ENCODE peak calls at places on chromosomes 12 and 14, in four cellular contexts. P is fibroblast of villous mesenchyme, B is hepatocyte, M is GM23338. G is an unnamed sample.

GRCh38 chr14:80215756-80216581 is 4.7 kb upstream of the DIO2 start:
- DNase-seq in P (no peak), B (peak), M (peak), G (peak)

GRCh38 chr14:68941820-68942219 is 37.3 kb downstream of the ACTN1 start:
- DNase-seq in P (peak), B (peak), M (peak), G (peak)

GRCh38 chr14:95015046-95015445 is 142.3 kb downstream of the DICER1 start:
- DNase-seq in P (no peak), B (no peak), M (no peak), G (no peak)

GRCh38 chr14:59455411-59455810 is 9.8 kb downstream of the GPR135 start:
- DNase-seq in P (no peak), B (no peak), M (no peak), G (peak)

GRCh38 chr12:53676715-53677611 is 1.1 kb upstream of the ATP5MC2 start:
- DNase-seq in P (peak), B (peak), M (peak), G (peak)

GRCh38 chr14:79659995-79660975 is 551.0 kb downstream of the DIO2 start:
- DNase-seq in P (peak), B (no peak), M (no peak), G (no peak)

GRCh38 chr12:51839310-51839943 is 9.1 kb downstream of the FIGNL2 start:
- DNase-seq in P (no peak), B (no peak), M (peak), G (no peak)

GRCh38 chr12:130351331-130351730 is 13.6 kb downstream of the PIWIL1 start:
- DNase-seq in P (no peak), B (peak), M (no peak), G (no peak)

GRCh38 chr12:16352481-16352880 is 5.0 kb downstream of the MGST1 start:
- DNase-seq in P (peak), B (no peak), M (no peak), G (peak)

GRCh38 chr14:87944987-87945604 is 47.9 kb downstream of the GALC start:
- DNase-seq in P (peak), B (peak), M (peak), G (peak)

GRCh38 chr12:5035618-5036017 is 8.1 kb upstream of the KCNA5 start:
- DNase-seq in P (no peak), B (no peak), M (no peak), G (no peak)

GRCh38 chr14:84003316-84003715 is 1526.6 kb upstream of the FLRT2 start:
- DNase-seq in P (no peak), B (no peak), M (no peak), G (no peak)

GRCh38 chr14:69703047-69704046 is 63.6 kb upstream of the SRSF5 start:
- DNase-seq in P (no peak), B (no peak), M (no peak), G (no peak)

GRCh38 chr12:102769323-102769916 is 147.6 kb downstream of the PAH start:
- DNase-seq in P (peak), B (peak), M (peak), G (peak)

GRCh38 chr12:13200841-13201240 is 4.3 kb downstream of the EMP1 start:
- DNase-seq in P (no peak), B (no peak), M (no peak), G (no peak)

GRCh38 chr14:74251546-74252030 is 12.3 kb downstream of the VSX2 start:
- DNase-seq in P (peak), B (peak), M (peak), G (peak)

GRCh38 chr12:46065412-46066166 is 75.2 kb upstream of the SCAF11 start:
- DNase-seq in P (no peak), B (no peak), M (no peak), G (no peak)

GRCh38 chr12:16229676-16230075 is 47.8 kb downstream of the SLC15A5 start:
- DNase-seq in P (no peak), B (no peak), M (no peak), G (no peak)

GRCh38 chr14:54366726-54367707 is 29.8 kb upstream of the CDKN3 start:
- DNase-seq in P (peak), B (peak), M (peak), G (peak)

GRCh38 chr14:78902010-78902623 is 731.9 kb downstream of the NRXN3 start:
- DNase-seq in P (peak), B (peak), M (peak), G (peak)

GRCh38 chr12:117774986-117775775 is 193.6 kb downstream of the KSR2 start:
- DNase-seq in P (peak), B (no peak), M (no peak), G (peak)

GRCh38 chr12:74903522-74903921 is 306.1 kb downstream of the KCNC2 start:
- DNase-seq in P (no peak), B (no peak), M (peak), G (no peak)

GRCh38 chr12:46483572-46484395 is 111.2 kb upstream of the SLC38A2 start:
- DNase-seq in P (peak), B (peak), M (no peak), G (peak)

GRCh38 chr12:2535583-2536187 is 259.1 kb upstream of the FKBP4 start:
- DNase-seq in P (peak), B (no peak), M (no peak), G (peak)

GRCh38 chr12:125436686-125437085 is 371.5 kb downstream of the AACS start:
- DNase-seq in P (no peak), B (no peak), M (no peak), G (no peak)

GRCh38 chr14:95486875-95487668 is 29.4 kb downstream of the SYNE3 start:
- DNase-seq in P (no peak), B (no peak), M (no peak), G (no peak)

GRCh38 chr14:73753043-73753886 is 39.1 kb upstream of the PNMA1 start:
- DNase-seq in P (peak), B (peak), M (no peak), G (peak)

GRCh38 chr12:96196781-96197180 is 2.6 kb downstream of the ELK3 start:
- DNase-seq in P (peak), B (no peak), M (no peak), G (peak)

GRCh38 chr12:81297606-81298005 is 219.7 kb downstream of the ACSS3 start:
- DNase-seq in P (no peak), B (no peak), M (no peak), G (no peak)

GRCh38 chr14:71654810-71655209 is 277.4 kb upstream of the RGS6 start:
- DNase-seq in P (no peak), B (no peak), M (no peak), G (no peak)

GRCh38 chr12:2292560-2292959 is 239.8 kb downstream of the CACNA1C start:
- DNase-seq in P (no peak), B (peak), M (no peak), G (no peak)

GRCh38 chr12:87967871-87968270 is 61.3 kb downstream of the C12orf50 start:
- DNase-seq in P (no peak), B (peak), M (no peak), G (no peak)

GRCh38 chr12:49842519-49843352 is at the start of gene BCDIN3D:
- DNase-seq in P (peak), B (peak), M (peak), G (peak)

GRCh38 chr12:112907415-112908157 is 824 bp downstream of the OAS1 start:
- DNase-seq in P (no peak), B (no peak), M (no peak), G (no peak)

GRCh38 chr12:109445224-109445623 is 31.9 kb downstream of the KCTD10 start:
- DNase-seq in P (peak), B (no peak), M (no peak), G (peak)

GRCh38 chr12:8553088-8553627 is 12.5 kb upstream of the CLEC4E start:
- DNase-seq in P (no peak), B (no peak), M (peak), G (no peak)

GRCh38 chr12:131923260-131923659 is 5.8 kb upstream of the PUS1 start:
- DNase-seq in P (no peak), B (no peak), M (no peak), G (no peak)
- H3K4me3 ChIP-seq in P (no peak), B (no peak), M (no peak), G (no peak)

DNA sequence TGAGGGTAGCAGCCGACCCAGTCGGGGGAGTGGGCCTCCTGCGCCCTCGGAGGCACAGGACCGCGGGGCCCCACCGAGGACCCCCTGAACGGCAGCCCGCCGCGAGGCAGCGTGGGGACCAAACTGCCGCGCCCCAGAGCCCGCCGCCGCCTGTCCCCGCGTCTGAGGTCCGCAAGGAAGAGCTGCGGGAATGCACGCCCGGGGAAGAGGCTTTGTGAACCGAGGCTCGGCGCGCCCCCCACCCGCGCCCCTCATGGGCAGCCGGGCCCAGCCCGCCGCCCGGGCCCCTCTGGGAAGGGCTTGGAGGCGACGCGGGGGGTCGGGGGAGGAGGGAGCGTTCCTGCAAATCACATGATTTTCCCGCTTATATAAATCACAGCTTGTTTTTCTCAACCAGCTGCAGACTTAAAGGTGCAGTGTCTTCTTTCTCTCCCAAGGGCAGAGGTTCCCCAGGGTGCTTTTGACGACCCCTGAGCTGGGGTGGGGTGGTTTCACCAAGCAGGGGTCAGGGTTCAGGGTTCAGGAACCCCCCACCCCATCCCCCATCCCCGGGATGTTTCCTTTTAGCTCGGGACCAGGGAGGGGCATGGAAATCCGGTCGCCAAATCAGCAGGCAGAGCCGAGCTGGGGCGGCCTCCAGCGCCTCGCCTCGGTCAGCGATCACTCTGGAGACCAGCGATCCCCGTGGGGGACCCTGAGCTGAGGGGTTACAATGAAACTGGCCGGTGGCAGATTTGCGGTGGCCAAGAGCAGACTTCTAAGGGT is 44.7 kb upstream of the ATP23 start:
- DNase-seq in P (peak), B (peak), M (peak), G (peak)
- TF ChIP-seq CTCF in P (peak), B (peak), M (peak), G (peak)

GRCh38 chr14:61034416-61035100 is 53.5 kb downstream of the SLC38A6 start:
- DNase-seq in P (no peak), B (no peak), M (no peak), G (no peak)
- H3K4me3 ChIP-seq in P (no peak), B (no peak), M (no peak), G (no peak)

GRCh38 chr14:67166450-67166853 is 22.8 kb upstream of the GARIN2 start:
- DNase-seq in P (peak), B (peak), M (peak), G (peak)
- TF ChIP-seq CTCF in P (peak), B (peak), M (peak), G (peak)

GRCh38 chr12:99985631-99986030 is 895 bp upstream of the ANKS1B start:
- DNase-seq in P (no peak), B (no peak), M (no peak), G (no peak)
- H3K4me3 ChIP-seq in P (peak), B (peak), M (peak), G (no peak)

GRCh38 chr12:67999244-67999643 is 10.0 kb downstream of the IFNG-AS1 start:
- DNase-seq in P (no peak), B (no peak), M (no peak), G (no peak)

GRCh38 chr12:68003777-68004176 is 14.5 kb downstream of the IFNG-AS1 start:
- DNase-seq in P (no peak), B (no peak), M (no peak), G (no peak)

GRCh38 chr12:68007023-68007422 is 17.8 kb downstream of the IFNG-AS1 start:
- DNase-seq in P (no peak), B (no peak), M (no peak), G (no peak)

GRCh38 chr12:67998379-67998778 is 9.1 kb downstream of the IFNG-AS1 start:
- DNase-seq in P (no peak), B (no peak), M (no peak), G (no peak)

DNA sequence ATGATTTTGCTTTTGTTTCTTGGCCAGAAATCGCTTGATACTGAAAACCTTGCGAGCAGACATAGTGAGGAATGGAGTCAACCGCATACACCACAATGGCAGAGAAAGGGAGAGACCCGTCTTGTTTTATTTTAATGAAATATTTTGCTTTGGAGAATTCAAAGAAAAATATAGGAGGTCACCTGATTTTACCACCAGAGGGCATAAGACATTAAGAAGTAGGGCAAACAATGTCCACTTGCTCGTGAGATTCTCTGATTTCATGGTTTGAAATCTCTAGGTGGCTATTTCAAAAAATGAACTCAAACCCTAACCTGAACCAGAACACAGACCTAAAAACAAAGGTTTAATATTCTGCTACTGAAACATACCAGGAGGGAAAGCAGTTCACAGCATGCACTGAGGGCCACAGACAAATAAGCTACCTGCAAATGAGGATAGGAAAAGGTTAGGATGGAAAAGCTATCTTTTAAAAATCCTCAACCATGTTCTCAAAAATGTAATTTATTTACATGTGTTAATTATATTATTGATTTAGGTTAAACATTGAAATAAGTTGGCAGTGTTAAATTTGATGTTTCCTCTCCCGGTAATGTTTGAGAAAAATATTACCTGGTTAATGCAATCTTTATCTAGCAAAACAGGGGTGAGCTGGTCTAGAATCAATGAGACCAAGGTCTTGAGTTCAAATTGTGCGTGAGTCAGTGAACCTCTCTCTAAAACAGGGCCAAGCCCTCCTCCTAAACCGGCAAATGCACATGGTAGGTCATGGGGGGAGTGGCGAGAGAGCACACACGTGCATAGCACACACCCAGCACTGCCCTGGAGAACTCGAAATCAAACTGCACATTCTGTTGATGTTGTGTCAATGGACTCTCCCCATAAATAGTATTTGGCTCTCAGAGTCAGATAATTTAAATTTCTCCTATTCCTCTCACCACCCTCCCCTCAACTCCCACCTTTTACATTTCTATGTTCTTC is 12.5 kb downstream of the IFNG-AS1 start:
- DNase-seq in P (peak), B (peak), M (peak), G (peak)
- TF ChIP-seq CTCF in P (peak), B (peak), M (peak), G (peak)

GRCh38 chr14:49552630-49553029 is 33.5 kb downstream of the RPS29 start:
- DNase-seq in P (peak), B (no peak), M (no peak), G (no peak)
- H3K4me3 ChIP-seq in P (no peak), B (no peak), M (no peak), G (no peak)

GRCh38 chr14:36675581-36675980 is 13.9 kb downstream of the PAX9 start:
- DNase-seq in P (no peak), B (no peak), M (no peak), G (no peak)
- TF ChIP-seq CTCF in P (no peak), B (no peak), M (no peak), G (no peak)

GRCh38 chr14:65881642-65882041 is 469.1 kb downstream of the FUT8 start:
- DNase-seq in P (no peak), B (no peak), M (no peak), G (no peak)
- H3K4me3 ChIP-seq in P (no peak), B (no peak), M (no peak), G (no peak)

DNA sequence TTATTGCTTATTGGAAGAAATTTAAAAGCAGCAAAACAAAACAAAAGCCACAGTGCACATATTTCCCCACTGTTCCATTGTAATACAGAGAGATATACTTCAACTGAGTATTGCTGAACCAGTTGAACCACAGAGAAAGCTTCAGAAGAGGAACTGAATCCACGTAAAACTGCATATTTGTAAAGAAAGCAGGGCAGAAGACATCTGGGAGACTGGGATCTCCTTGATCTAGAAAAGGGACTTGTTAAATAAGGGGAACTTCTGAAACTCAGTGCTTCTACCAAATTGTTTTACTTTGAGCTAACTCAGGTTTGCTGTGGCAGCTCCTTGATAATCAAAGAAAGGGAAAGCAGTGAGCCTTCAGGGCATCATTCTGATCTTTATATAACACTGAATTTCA is 411.1 kb upstream of the MDGA2 start:
- DNase-seq in P (no peak), B (no peak), M (no peak), G (no peak)
- TF ChIP-seq CTCF in P (no peak), B (no peak), M (no peak), G (no peak)

G was measured in astrocyte of the spinal cord.